ENCODE peak calls at places on chromosomes 12 and 14, in ten cellular contexts. W is left ventricle myocardium inferior, Z is choroid plexus epithelial cell, C is AG10803, X is cardiac fibroblast, H is upper lobe of right lung, S is heart right ventricle, M is AG09319, K is Peyer's patch, Y is MCF 10A. L is an unnamed sample.
A peak's percentile ranks its signal among the peaks of the same experiment; 100 is the strongest.

GRCh38 chr12:104494137-104494815 is 37.5 kb downstream of the CHST11 start:
- DNase-seq in Y (no peak), Z (peak; percentile 67), S (no peak), H (no peak), W (no peak), K (no peak), M (no peak), C (peak; percentile 20), X (no peak), L (no peak)

GRCh38 chr14:95993768-95994592 is 45.2 kb upstream of the C14orf132 start:
- DNase-seq in S (no peak), X (peak; percentile 68), Z (peak; percentile 68), K (no peak), C (peak; percentile 44), M (peak; percentile 15), H (no peak), W (no peak), Y (peak; percentile 69), L (no peak)

GRCh38 chr14:69261761-69262331 is 1.9 kb downstream of the GALNT16 start:
- DNase-seq in K (peak; percentile 58), W (peak; percentile 61), M (no peak), Y (no peak), H (no peak), C (no peak), Z (no peak), S (peak; percentile 54), X (no peak), L (no peak)

GRCh38 chr12:111094157-111094772 is 173.9 kb upstream of the MYL2 start:
- DNase-seq in S (no peak), C (no peak), M (no peak), H (no peak), Z (no peak), K (no peak), Y (no peak), X (no peak), W (no peak), L (no peak)

GRCh38 chr14:76917158-76917596 is 91.0 kb downstream of the LRRC74A start:
- DNase-seq in Z (peak; percentile 81), S (no peak), M (no peak), Y (peak; percentile 80), X (peak; percentile 86), K (peak; percentile 64), C (peak; percentile 79), W (peak; percentile 47), H (no peak), L (no peak)

GRCh38 chr12:139585-139984 is 73.0 kb downstream of the IQSEC3 start:
- DNase-seq in H (no peak), C (no peak), K (no peak), Y (no peak), Z (peak; percentile 28), M (no peak), X (peak; percentile 6), S (no peak), W (no peak), L (no peak)

GRCh38 chr12:49543221-49543913 is 4.5 kb downstream of the KCNH3 start:
- DNase-seq in Z (no peak), H (peak; percentile 55), C (no peak), X (no peak), M (no peak), W (peak; percentile 3), S (no peak), K (peak; percentile 49), Y (no peak), L (no peak)

GRCh38 chr14:99424306-99424877 is 56.3 kb downstream of the SETD3 start:
- DNase-seq in K (no peak), Z (no peak), C (no peak), H (no peak), X (no peak), M (no peak), W (no peak), Y (no peak), S (no peak), L (no peak)

GRCh38 chr14:54758041-54758440 is 144.6 kb downstream of the GCH1 start:
- DNase-seq in K (no peak), Z (no peak), C (no peak), X (no peak), H (no peak), Y (no peak), M (no peak), S (no peak), W (no peak), L (no peak)

GRCh38 chr12:12701457-12701856 is 5.5 kb upstream of the GPR19 start:
- DNase-seq in W (no peak), C (no peak), M (no peak), K (no peak), X (no peak), S (no peak), Z (no peak), H (no peak), Y (no peak), L (no peak)

GRCh38 chr12:58502236-58502635 is 418.1 kb downstream of the LRIG3 start:
- DNase-seq in Z (peak; percentile 13), S (no peak), Y (no peak), M (no peak), W (no peak), X (no peak), K (no peak), H (no peak), C (peak; percentile 52), L (no peak)

DNA sequence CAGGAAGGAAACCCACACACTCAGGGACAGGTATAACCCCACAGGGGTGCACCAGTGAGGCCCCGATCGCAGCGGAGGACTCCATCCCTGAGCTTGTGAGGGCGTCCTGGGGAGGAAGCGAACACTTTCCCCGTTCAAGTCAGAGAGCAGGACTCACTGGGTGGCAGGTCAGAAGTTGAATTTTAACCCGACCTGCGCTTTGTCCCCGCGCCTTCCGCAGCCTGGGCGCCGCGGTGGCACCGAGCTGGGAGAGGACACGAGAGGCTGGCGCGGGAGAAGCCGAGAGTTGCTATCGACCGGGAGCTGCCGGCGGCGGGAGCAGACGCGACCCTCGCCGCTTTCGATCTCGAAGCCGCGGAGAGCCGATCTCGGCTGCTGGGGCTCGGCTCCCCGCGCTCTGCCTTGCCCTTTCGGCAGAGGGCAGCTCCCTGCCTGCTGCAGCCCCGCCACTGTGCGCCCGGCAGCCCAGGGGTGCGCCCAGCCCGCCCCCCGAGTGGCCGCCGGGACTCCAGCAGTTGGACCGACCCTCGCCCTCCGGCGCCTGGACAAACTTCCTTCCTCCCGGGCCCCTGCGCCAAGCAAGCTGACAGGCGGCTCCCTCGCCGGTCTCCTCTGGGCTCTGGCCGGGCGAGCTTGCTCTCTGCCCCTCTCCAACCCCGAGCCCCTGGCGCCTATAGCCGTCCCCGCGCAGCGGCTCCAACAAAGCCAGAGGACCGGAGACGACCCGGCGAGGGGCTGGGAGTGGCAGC is 918 bp downstream of the LIN7A start:
- DNase-seq in Y (peak; percentile 34), S (peak; percentile 48), X (peak; percentile 52), K (peak; percentile 79), Z (peak; percentile 28), W (peak; percentile 49), M (no peak), H (peak; percentile 77), C (peak; percentile 41), L (peak; percentile 93)
- TF ChIP-seq CTCF in Y (no peak), S (no peak), X (no peak), K (no peak), Z (no peak), W (no peak), M (no peak), H (no peak), C (no peak), L (peak; percentile 24)

DNA sequence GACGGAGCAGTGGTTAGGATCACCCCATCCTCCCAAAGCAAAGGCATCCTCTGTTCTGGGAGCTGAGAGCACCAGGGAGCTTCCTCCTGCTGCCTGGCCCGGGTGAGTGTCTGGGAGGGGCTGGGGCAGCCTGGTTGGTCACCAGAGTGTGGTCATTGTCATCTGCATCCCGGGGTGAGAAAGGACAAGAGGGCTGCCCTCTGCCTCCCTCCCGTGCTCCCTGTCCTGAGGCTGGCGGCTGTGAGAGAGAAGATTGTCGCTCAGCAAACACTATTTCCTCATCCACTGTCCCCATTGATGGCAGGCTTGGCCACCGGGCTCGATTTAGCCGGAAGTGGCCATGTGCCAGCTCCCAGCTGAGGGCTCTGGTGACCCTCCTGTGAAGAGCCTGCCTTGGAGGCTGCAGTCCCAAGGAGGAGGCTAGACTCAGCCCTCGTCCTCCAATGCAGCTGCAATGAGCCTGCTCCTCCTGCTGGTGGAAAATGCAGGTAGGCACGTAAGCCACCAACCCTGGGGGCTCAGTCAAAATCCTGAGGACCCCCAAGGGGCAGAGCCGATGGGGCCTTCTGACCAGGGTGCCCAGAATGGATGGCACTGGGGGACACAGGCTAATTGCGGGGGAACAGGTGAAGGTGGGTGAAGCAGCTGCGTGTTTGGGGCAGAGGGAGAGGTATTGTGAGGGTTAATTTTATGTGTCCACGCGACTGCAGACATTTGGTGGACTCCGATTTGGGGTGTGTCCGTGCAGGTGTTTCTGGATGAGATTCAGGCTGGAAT is 155.7 kb downstream of the KIF26A start:
- DNase-seq in K (peak; percentile 55), Z (peak; percentile 9), H (peak; percentile 51), M (no peak), Y (peak; percentile 8), W (peak; percentile 4), C (no peak), X (no peak), S (peak; percentile 9), L (peak; percentile 57)
- TF ChIP-seq CTCF in K (peak; percentile 52), Z (peak; percentile 46), H (no peak), M (no peak), Y (peak; percentile 29), W (no peak), C (no peak), X (no peak), S (no peak), L (peak; percentile 54)

DNA sequence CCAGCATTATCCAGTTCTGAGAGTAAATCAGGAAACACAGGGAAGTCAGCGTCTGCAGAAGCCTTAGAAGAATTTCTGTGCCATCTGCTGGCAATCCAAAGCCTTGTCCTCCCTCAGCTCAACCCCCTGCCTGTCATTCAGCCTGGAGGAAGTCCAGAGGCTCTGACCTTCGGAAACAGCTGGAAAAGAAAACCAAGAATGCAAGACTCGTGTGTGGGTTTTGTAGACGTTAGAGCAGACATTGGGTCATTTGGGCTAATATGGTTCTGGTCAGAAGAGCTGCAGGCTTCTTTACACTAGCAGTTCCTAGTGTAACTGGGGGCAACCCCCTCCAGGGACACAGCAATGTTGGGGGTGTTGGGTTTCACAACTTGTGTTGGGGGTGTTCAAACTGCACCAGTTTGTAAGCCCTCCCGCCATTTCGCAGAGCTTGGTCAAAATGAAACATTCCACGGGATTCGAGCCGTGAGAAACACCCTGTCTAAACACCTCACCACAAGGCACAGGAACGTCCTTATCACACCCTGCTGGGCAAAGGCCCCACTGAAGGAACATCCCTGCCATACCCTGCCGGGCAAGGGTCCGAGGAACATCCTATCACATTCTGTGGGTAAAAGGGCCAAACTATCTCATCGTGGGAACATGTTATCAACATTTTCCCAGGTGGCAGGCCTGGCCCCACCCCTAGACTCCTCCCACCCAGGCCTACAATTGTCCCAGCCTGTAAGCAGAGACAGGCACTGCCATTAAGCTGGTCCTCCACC is 21.0 kb upstream of the SERPINA4 start:
- DNase-seq in K (peak; percentile 27), S (no peak), Y (no peak), H (no peak), C (peak; percentile 50), M (no peak), Z (peak; percentile 89), X (peak; percentile 77), W (no peak), L (no peak)
- TF ChIP-seq CTCF in K (no peak), S (no peak), Y (no peak), H (no peak), C (peak; percentile 15), M (peak; percentile 7), Z (peak; percentile 51), X (peak; percentile 5), W (no peak), L (peak; percentile 74)

GRCh38 chr12:29086325-29087271 is 62.5 kb upstream of the FAR2 start:
- DNase-seq in C (no peak), Y (no peak), S (no peak), H (no peak), Z (no peak), X (no peak), M (no peak), W (no peak), K (no peak), L (no peak)

GRCh38 chr12:29088611-29089219 is 60.4 kb upstream of the FAR2 start:
- DNase-seq in H (no peak), X (peak; percentile 48), C (peak; percentile 20), S (no peak), K (no peak), Y (peak; percentile 25), M (no peak), W (no peak), Z (peak; percentile 63), L (no peak)
- TF ChIP-seq CTCF in H (peak; percentile 45), X (peak; percentile 57), C (peak; percentile 63), S (peak; percentile 46), K (peak; percentile 71), Y (peak; percentile 34), M (peak; percentile 50), W (peak; percentile 50), Z (peak; percentile 52), L (peak; percentile 80)

L was measured in chondrocyte.